ENCODE peak calls at places on chromosomes 11 and 22, in nine cellular contexts. A is SK-N-SH; E is lower leg skin; Z is CD8-positive, alpha-beta T cell; C is brain microvascular endothelial cell; V is adrenal gland; Q is upper lobe of right lung; G is NB4; N is neural progenitor cell. O is an unnamed sample.

GRCh38 chr22:44419429-44419828 is 78.6 kb downstream of the RTL6 start:
- DNase-seq in A (no peak), E (no peak), Z (no peak), C (peak; percentile 15), V (no peak), Q (no peak), G (no peak), N (no peak), O (peak; percentile 34)

GRCh38 chr11:73374130-73374529 is 2.1 kb upstream of the RELT start:
- DNase-seq in A (no peak), E (no peak), Z (no peak), C (no peak), V (no peak), Q (no peak), G (no peak), N (no peak), O (no peak)

GRCh38 chr11:70063555-70063954 is 14.6 kb upstream of the ANO1 start:
- DNase-seq in A (no peak), E (peak; percentile 14), Z (no peak), C (no peak), V (no peak), Q (no peak), G (no peak), N (no peak), O (no peak)

GRCh38 chr11:126485021-126485781 is 129.7 kb downstream of the ST3GAL4 start:
- DNase-seq in A (no peak), E (no peak), Z (no peak), C (peak; percentile 2), V (no peak), Q (peak; percentile 13), G (no peak), N (no peak), O (peak; percentile 49)

GRCh38 chr11:73141309-73142127 is 600 bp downstream of the FCHSD2 start:
- DNase-seq in A (peak; percentile 62), E (peak; percentile 53), Z (peak; percentile 66), C (peak; percentile 52), V (peak; percentile 81), Q (peak; percentile 90), G (peak; percentile 93), N (peak; percentile 90), O (peak; percentile 55)

GRCh38 chr11:72293910-72294533 is 50.0 kb upstream of the PHOX2A start:
- DNase-seq in A (no peak), E (no peak), Z (no peak), C (no peak), V (no peak), Q (no peak), G (no peak), N (no peak), O (no peak)

GRCh38 chr11:65225284-65226102 is 36.3 kb upstream of the POLA2 start:
- DNase-seq in A (peak; percentile 87), E (peak; percentile 65), Z (peak; percentile 66), C (peak; percentile 35), V (peak; percentile 76), Q (peak; percentile 79), G (peak; percentile 71), N (peak; percentile 81), O (peak; percentile 55)

GRCh38 chr11:108871152-108871551 is 206.3 kb downstream of the DDX10 start:
- DNase-seq in A (peak; percentile 11), E (no peak), Z (no peak), C (peak; percentile 67), V (peak; percentile 15), Q (no peak), G (peak; percentile 31), N (peak; percentile 41), O (peak; percentile 72)

GRCh38 chr22:44422742-44423370 is 75.2 kb downstream of the RTL6 start:
- DNase-seq in A (peak; percentile 11), E (no peak), Z (no peak), C (no peak), V (no peak), Q (peak; percentile 45), G (no peak), N (no peak), O (no peak)

GRCh38 chr22:33867118-33867863 is 53.0 kb downstream of the LARGE1 start:
- DNase-seq in A (no peak), E (no peak), Z (no peak), C (peak; percentile 18), V (peak; percentile 51), Q (no peak), G (peak; percentile 21), N (no peak), O (peak; percentile 78)

DNA sequence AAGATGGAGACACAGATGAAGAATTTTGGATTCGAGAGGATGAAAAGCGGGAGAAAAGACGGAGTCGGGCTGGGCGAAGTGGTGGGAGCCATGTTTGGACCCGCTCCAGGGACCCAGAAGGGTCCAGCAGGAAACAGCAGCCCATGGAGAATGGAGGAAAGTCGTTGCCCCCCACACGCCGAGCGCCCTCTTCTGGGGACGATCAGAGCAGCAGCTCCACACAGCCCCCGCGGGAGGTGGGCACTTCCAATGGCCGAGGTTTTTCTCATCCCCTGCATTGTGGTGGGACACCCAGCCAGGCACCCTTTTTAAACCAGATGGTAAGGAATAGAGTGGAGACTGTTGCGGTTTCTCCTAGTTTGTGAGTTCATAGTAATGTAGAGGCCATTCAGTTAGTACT is 22.8 kb upstream of the SLC25A18 start:
- DNase-seq in A (no peak), E (no peak), Z (no peak), C (no peak), V (no peak), Q (no peak), G (no peak), N (no peak), O (no peak)
- TF ChIP-seq CTCF in A (no peak), E (no peak), Z (no peak), C (peak; percentile 19), V (no peak), Q (peak; percentile 9), G (peak; percentile 41), N (peak; percentile 43), O (no peak)

DNA sequence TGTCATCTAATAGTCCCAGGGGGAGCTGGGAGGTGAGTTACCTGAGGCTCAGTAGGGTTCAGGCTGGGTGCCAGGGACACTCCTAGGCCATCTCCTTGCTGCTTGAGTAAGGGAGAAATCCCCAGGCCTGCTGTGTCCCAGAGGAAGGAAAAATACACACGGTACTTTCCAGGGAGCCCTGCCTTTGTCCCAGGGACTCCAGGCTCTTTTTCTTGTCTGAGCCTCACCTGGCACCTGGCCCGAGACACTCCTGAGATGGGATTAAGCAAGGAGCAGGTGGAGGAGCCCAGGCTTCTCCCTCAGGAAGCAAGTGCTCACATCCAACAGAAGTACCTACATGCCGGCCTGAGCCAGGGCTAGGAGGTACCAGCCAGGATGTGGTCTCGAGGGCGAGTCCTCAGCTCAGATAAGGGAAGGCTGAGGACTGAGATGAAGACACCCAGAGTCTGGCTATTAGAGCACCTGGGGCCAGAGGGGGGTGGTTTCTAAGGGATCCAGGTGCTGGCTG is 899 bp upstream of the KLHDC7B start:
- DNase-seq in A (no peak), E (peak; percentile 55), Z (peak; percentile 37), C (no peak), V (no peak), Q (peak; percentile 86), G (peak; percentile 42), N (no peak), O (no peak)
- H3K4me3 ChIP-seq in A (no peak overlapping the region), E (no peak overlapping the region), Z (peak overlapping the region; percentile 48), C (no peak overlapping the region), V (no peak overlapping the region), Q (peak overlapping the region; percentile 32), G (no peak overlapping the region), N (peak overlapping the region; percentile 32), O (no peak overlapping the region)

DNA sequence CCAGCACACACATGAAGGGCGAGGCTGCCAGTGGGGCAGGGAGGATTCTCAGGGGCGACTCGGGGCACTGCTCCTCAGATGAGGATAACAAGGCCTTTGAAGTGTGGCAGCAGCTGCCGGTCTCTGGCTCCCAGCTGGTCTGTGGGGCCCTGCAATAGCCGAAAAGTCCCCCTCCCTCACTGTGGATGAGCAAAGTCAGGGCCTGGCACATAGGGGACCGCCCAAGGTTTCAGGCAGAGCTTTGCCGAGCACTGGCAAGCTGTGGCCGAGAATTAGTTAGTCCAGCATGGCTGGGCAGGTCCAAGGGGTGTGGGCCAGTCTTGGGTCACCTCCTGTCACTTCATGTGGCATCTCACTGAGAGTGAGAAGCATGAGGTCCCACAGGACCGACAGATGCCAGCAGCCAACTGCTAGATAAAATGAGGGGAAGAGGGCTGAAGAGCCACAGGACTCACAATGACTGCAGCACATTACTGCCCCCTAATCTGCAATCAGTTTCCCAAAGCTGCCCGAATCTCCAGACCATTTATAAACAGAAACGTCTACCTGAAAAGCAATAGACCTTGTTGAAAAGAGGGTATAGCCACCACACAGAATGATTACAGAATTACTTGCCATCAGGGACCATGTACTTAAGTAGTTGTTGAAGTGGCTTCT is 12.5 kb upstream of the TEF start:
- DNase-seq in A (no peak), E (no peak), Z (no peak), C (no peak), V (no peak), Q (no peak), G (no peak), N (no peak), O (no peak)
- TF ChIP-seq CTCF in A (no peak), E (no peak), Z (no peak), C (no peak), V (no peak), Q (no peak), G (no peak), N (no peak), O (no peak)

GRCh38 chr11:12090061-12090572 is 20.3 kb upstream of the MICAL2 start:
- DNase-seq in A (no peak), E (no peak), Z (no peak), C (no peak), V (no peak), Q (peak; percentile 66), G (peak; percentile 74), N (no peak), O (peak; percentile 78)

GRCh38 chr11:12090761-12091261 is 19.6 kb upstream of the MICAL2 start:
- DNase-seq in A (no peak), E (no peak), Z (no peak), C (no peak), V (no peak), Q (peak; percentile 87), G (no peak), N (no peak), O (no peak)

GRCh38 chr11:12094872-12095800 is 15.3 kb upstream of the MICAL2 start:
- DNase-seq in A (no peak), E (no peak), Z (no peak), C (no peak), V (no peak), Q (no peak), G (no peak), N (no peak), O (no peak)

GRCh38 chr11:12091957-12092558 is 18.3 kb upstream of the MICAL2 start:
- DNase-seq in A (no peak), E (no peak), Z (no peak), C (no peak), V (no peak), Q (no peak), G (no peak), N (peak; percentile 30), O (no peak)

DNA sequence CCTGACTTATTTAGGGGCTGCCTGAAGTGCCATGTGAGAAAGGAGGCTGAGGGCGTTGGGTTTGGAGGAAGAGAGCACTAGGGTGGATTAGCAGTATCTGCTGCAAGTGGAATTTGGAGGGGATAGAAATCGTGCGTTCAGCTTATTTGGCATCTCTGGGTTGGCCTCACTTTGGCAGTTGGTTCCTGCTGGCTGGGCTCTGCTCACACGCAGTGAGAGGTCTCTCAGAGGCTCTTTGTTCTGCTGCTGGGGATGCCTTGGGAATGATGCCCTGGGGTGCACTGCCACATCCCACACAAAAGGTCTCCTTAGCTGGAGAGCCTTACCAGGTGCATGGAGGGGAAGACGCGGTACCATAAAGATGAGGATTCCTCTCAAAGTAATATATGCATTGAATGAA is 17.7 kb upstream of the MICAL2 start:
- DNase-seq in A (no peak), E (no peak), Z (no peak), C (no peak), V (no peak), Q (no peak), G (no peak), N (peak; percentile 56), O (no peak)
- H3K4me3 ChIP-seq in A (no peak overlapping the region), E (no peak overlapping the region), Z (no peak overlapping the region), C (no peak overlapping the region), V (no peak overlapping the region), Q (no peak overlapping the region), G (no peak overlapping the region), N (no peak overlapping the region), O (no peak overlapping the region)